ENCODE peak calls at places on chromosomes 6 and 20, in eight cellular contexts. I, P, K, J, L, Y, V and C are unnamed samples.

GRCh38 chr6:26249959-26250805 is 114.8 kb upstream of the BTN3A2 start:
- DNase-seq in K (peak; percentile 75), J (peak; percentile 64), Y (no peak), I (peak; percentile 50), P (peak; percentile 88), V (peak; percentile 49), L (peak; percentile 50), C (peak; percentile 83)

GRCh38 chr6:14094721-14095120 is 22.9 kb upstream of the CD83 start:
- DNase-seq in K (no peak), V (peak; percentile 46), I (no peak), J (no peak), Y (no peak), L (no peak), P (no peak), C (no peak)

GRCh38 chr20:59010321-59010994 is 3.4 kb upstream of the CTSZ start:
- DNase-seq in Y (no peak), J (no peak), P (peak; percentile 19), K (peak; percentile 46), L (no peak), V (no peak), I (no peak), C (no peak)

GRCh38 chr6:168099201-168100010 is 20.4 kb upstream of the FRMD1 start:
- DNase-seq in V (no peak), J (no peak), I (no peak), L (no peak), Y (no peak), P (no peak), K (peak; percentile 33), C (no peak)

GRCh38 chr6:45713981-45714685 is 301.5 kb downstream of the CLIC5 start:
- DNase-seq in Y (no peak), I (no peak), K (no peak), J (no peak), L (no peak), V (no peak), P (no peak), C (no peak)

GRCh38 chr6:125957845-125958244 is 1.3 kb downstream of the HINT3 start:
- DNase-seq in Y (no peak), J (no peak), P (peak; percentile 22), I (no peak), V (no peak), L (peak; percentile 42), K (no peak), C (peak; percentile 74)

GRCh38 chr20:60203451-60203850 is 245.2 kb downstream of the CDH26 start:
- DNase-seq in Y (no peak), L (peak; percentile 39), V (no peak), K (no peak), P (no peak), J (no peak), I (no peak), C (no peak)

GRCh38 chr6:34926655-34927054 is 37.6 kb downstream of the ANKS1A start:
- DNase-seq in V (no peak), I (no peak), J (no peak), Y (no peak), K (no peak), P (peak; percentile 32), L (peak; percentile 52), C (peak; percentile 58)

GRCh38 chr6:33259032-33259431 is 12.6 kb downstream of the VPS52 start:
- DNase-seq in V (no peak), P (no peak), Y (no peak), I (no peak), J (no peak), K (no peak), L (no peak), C (no peak)

GRCh38 chr20:57809149-57809548 is 99.3 kb upstream of the PMEPA1 start:
- DNase-seq in I (no peak), P (no peak), L (no peak), K (no peak), Y (no peak), V (no peak), J (no peak), C (no peak)

GRCh38 chr6:109595998-109596397 is 95.0 kb downstream of the AK9 start:
- DNase-seq in I (no peak), V (no peak), L (peak; percentile 56), Y (no peak), J (no peak), P (peak; percentile 5), K (no peak), C (peak; percentile 37)

GRCh38 chr6:30060634-30060981 is 457 bp upstream of the POLR1H start:
- DNase-seq in V (no peak), I (no peak), J (no peak), L (peak; percentile 40), Y (no peak), P (no peak), K (peak; percentile 64), C (peak; percentile 41)

GRCh38 chr6:97049254-97050004 is 124.9 kb downstream of the KLHL32 start:
- DNase-seq in I (no peak), Y (no peak), V (no peak), K (no peak), J (no peak), P (no peak), L (no peak), C (no peak)

GRCh38 chr6:15250440-15251168 is 4.7 kb downstream of the JARID2 start:
- DNase-seq in I (no peak), J (no peak), Y (no peak), L (no peak), P (no peak), V (no peak), K (no peak), C (no peak)

GRCh38 chr20:34069341-34070078 is 42.5 kb downstream of the EIF2S2 start:
- DNase-seq in K (peak; percentile 62), V (peak; percentile 84), Y (no peak), I (peak; percentile 18), P (peak; percentile 86), L (peak; percentile 83), J (peak; percentile 44), C (peak; percentile 90)

GRCh38 chr6:39834278-39834677 is 42.1 kb downstream of the DAAM2 start:
- DNase-seq in I (no peak), J (no peak), Y (no peak), P (no peak), K (no peak), V (no peak), L (no peak), C (no peak)

GRCh38 chr6:138541793-138542481 is 42.6 kb upstream of the NHSL1 start:
- DNase-seq in J (no peak), I (no peak), V (no peak), Y (no peak), K (no peak), L (no peak), P (no peak), C (peak; percentile 88)

GRCh38 chr6:138987299-138987642 is 782 bp downstream of the REPS1 start:
- DNase-seq in L (no peak), K (peak; percentile 55), I (no peak), Y (peak; percentile 35), P (no peak), V (no peak), J (no peak), C (no peak)

GRCh38 chr20:57013741-57014140 is 252.7 kb downstream of the BMP7 start:
- DNase-seq in P (no peak), V (no peak), L (no peak), K (no peak), J (no peak), Y (no peak), I (no peak), C (no peak)

GRCh38 chr6:107716688-107717089 is 107.4 kb downstream of the SCML4 start:
- DNase-seq in J (peak; percentile 73), I (peak; percentile 73), P (no peak), V (no peak), L (no peak), K (no peak), Y (peak; percentile 34), C (peak; percentile 33)

GRCh38 chr6:163711615-163712568 is 297.4 kb downstream of the QKI start:
- DNase-seq in Y (peak; percentile 40), V (no peak), J (no peak), K (peak; percentile 87), P (no peak), I (no peak), L (peak; percentile 73), C (no peak)

GRCh38 chr6:64505312-64505711 is 869.7 kb downstream of the PHF3 start:
- DNase-seq in V (no peak), I (no peak), J (no peak), L (no peak), K (no peak), Y (no peak), P (no peak), C (peak; percentile 8)

GRCh38 chr6:122996797-122997520 is 924 bp downstream of the CLVS2 start:
- DNase-seq in Y (no peak), P (no peak), I (no peak), J (no peak), L (no peak), K (no peak), V (no peak), C (no peak)

GRCh38 chr6:169831450-169832246 is 80.2 kb downstream of the ERMARD start:
- DNase-seq in K (peak; percentile 79), Y (peak; percentile 57), I (peak; percentile 33), V (peak; percentile 18), L (peak; percentile 84), J (peak; percentile 67), P (peak; percentile 46), C (peak; percentile 73)

GRCh38 chr6:7136859-7137334 is 29.1 kb downstream of the RREB1 start:
- DNase-seq in Y (no peak), K (no peak), I (no peak), V (no peak), P (no peak), J (no peak), L (no peak), C (no peak)

GRCh38 chr6:132687306-132687705 is 26.5 kb downstream of the VNN1 start:
- DNase-seq in Y (no peak), P (peak; percentile 19), L (peak; percentile 21), V (peak; percentile 8), I (no peak), J (no peak), K (no peak), C (peak; percentile 84)

GRCh38 chr20:1415667-1416468 is 23.0 kb upstream of the FKBP1A start:
- DNase-seq in Y (no peak), L (peak; percentile 76), K (no peak), V (no peak), J (no peak), P (peak; percentile 91), I (no peak), C (peak; percentile 84)

GRCh38 chr6:25042984-25043725 is 107.4 kb upstream of the RIPOR2 start:
- DNase-seq in J (no peak), L (no peak), V (no peak), K (no peak), I (no peak), P (no peak), Y (no peak), C (no peak)

GRCh38 chr6:100126682-100127484 is 132.9 kb upstream of the MCHR2 start:
- DNase-seq in L (no peak), I (no peak), P (no peak), K (no peak), Y (no peak), J (no peak), V (no peak), C (no peak)

GRCh38 chr20:46011631-46012482 is 3.1 kb downstream of the MMP9 start:
- DNase-seq in P (no peak), Y (no peak), V (no peak), I (no peak), J (peak; percentile 22), K (peak; percentile 86), L (no peak), C (peak; percentile 25)

GRCh38 chr6:678515-678914 is 14.4 kb downstream of the EXOC2 start:
- DNase-seq in K (no peak), L (no peak), Y (no peak), J (no peak), P (no peak), I (no peak), V (no peak), C (no peak)